ENCODE peak calls at places on chromosome 22, in eight cellular contexts. A is suprapubic skin, H is GM12878, Z is transverse colon, L is sigmoid colon, C is HepG2, K is stomach, X is K562. R is an unnamed sample.
A peak's percentile ranks its signal among the peaks of the same experiment; 100 is the strongest.

GRCh38 chr22:41902932-41903421 is 11.9 kb downstream of the SHISA8 start:
- DNase-seq in A (no peak), H (no peak), Z (no peak), L (no peak), C (no peak), K (peak; percentile 96), X (no peak), R (no peak)

GRCh38 chr22:37304595-37305343 is 22.5 kb downstream of the CYTH4 start:
- DNase-seq in A (no peak), H (no peak), Z (no peak), L (no peak), C (peak; percentile 22), K (no peak), X (peak; percentile 44), R (no peak)

GRCh38 chr22:49869091-49869830 is 15.6 kb downstream of the ZBED4 start:
- DNase-seq in A (no peak), H (no peak), Z (no peak), L (no peak), C (no peak), K (no peak), X (no peak), R (no peak)

GRCh38 chr22:26380072-26380471 is 49.0 kb upstream of the ASPHD2 start:
- DNase-seq in A (no peak), H (no peak), Z (no peak), L (no peak), C (no peak), K (no peak), X (no peak), R (no peak)

GRCh38 chr22:31118046-31118820 is 4.5 kb upstream of the INPP5J start:
- DNase-seq in A (no peak), H (no peak), Z (no peak), L (no peak), C (no peak), K (no peak), X (no peak), R (no peak)

GRCh38 chr22:41359376-41359775 is 22.4 kb upstream of the TEF start:
- DNase-seq in A (no peak), H (no peak), Z (no peak), L (no peak), C (no peak), K (no peak), X (no peak), R (no peak)

GRCh38 chr22:48353116-48353947 is 1474.3 kb downstream of the BRD1 start:
- DNase-seq in A (peak; percentile 39), H (no peak), Z (no peak), L (peak; percentile 46), C (no peak), K (no peak), X (no peak), R (no peak)

GRCh38 chr22:28183078-28183870 is 264.2 kb upstream of the PITPNB start:
- DNase-seq in A (no peak), H (no peak), Z (no peak), L (no peak), C (no peak), K (peak; percentile 27), X (peak; percentile 4), R (no peak)

GRCh38 chr22:38422615-38423511 is 32.1 kb downstream of the KCNJ4 start:
- DNase-seq in A (no peak), H (no peak), Z (peak; percentile 38), L (no peak), C (no peak), K (no peak), X (peak; percentile 25), R (no peak)

GRCh38 chr22:36068776-36069344 is 40.2 kb upstream of the RBFOX2 start:
- DNase-seq in A (no peak), H (no peak), Z (no peak), L (no peak), C (no peak), K (no peak), X (no peak), R (no peak)

GRCh38 chr22:32322986-32323385 is 34.7 kb upstream of the RFPL3 start:
- DNase-seq in A (no peak), H (no peak), Z (no peak), L (no peak), C (no peak), K (peak; percentile 13), X (no peak), R (no peak)

GRCh38 chr22:43384863-43385262 is 27.0 kb upstream of the MPPED1 start:
- DNase-seq in A (no peak), H (no peak), Z (no peak), L (peak; percentile 52), C (no peak), K (no peak), X (no peak), R (no peak)

GRCh38 chr22:31279821-31280496 is 12.3 kb downstream of the PIK3IP1 start:
- DNase-seq in A (peak; percentile 17), H (no peak), Z (no peak), L (peak; percentile 28), C (no peak), K (no peak), X (no peak), R (no peak)

GRCh38 chr22:19597399-19597735 is 73.2 kb upstream of the CLDN5 start:
- DNase-seq in A (peak; percentile 53), H (no peak), Z (no peak), L (no peak), C (peak; percentile 32), K (no peak), X (no peak), R (no peak)
- TF ChIP-seq EP300 in A (no peak), H (no peak), Z (no peak), L (no peak), C (no peak), K (no peak), X (no peak), R (peak; percentile 58)

GRCh38 chr22:45877036-45877380 is 100.0 kb downstream of the WNT7B start:
- DNase-seq in A (no peak), H (no peak), Z (no peak), L (no peak), C (no peak), K (peak; percentile 17), X (no peak), R (no peak)

GRCh38 chr22:45878901-45879551 is 97.9 kb downstream of the WNT7B start:
- DNase-seq in A (peak; percentile 44), H (no peak), Z (no peak), L (peak; percentile 55), C (no peak), K (no peak), X (no peak), R (peak; percentile 17)

GRCh38 chr22:45879552-45879949 is 97.4 kb downstream of the WNT7B start:
- DNase-seq in A (peak; percentile 30), H (no peak), Z (no peak), L (peak; percentile 42), C (no peak), K (no peak), X (no peak), R (no peak)

GRCh38 chr22:45877651-45878050 is 99.3 kb downstream of the WNT7B start:
- DNase-seq in A (peak; percentile 39), H (no peak), Z (no peak), L (peak; percentile 48), C (no peak), K (peak; percentile 21), X (no peak), R (peak; percentile 8)

DNA sequence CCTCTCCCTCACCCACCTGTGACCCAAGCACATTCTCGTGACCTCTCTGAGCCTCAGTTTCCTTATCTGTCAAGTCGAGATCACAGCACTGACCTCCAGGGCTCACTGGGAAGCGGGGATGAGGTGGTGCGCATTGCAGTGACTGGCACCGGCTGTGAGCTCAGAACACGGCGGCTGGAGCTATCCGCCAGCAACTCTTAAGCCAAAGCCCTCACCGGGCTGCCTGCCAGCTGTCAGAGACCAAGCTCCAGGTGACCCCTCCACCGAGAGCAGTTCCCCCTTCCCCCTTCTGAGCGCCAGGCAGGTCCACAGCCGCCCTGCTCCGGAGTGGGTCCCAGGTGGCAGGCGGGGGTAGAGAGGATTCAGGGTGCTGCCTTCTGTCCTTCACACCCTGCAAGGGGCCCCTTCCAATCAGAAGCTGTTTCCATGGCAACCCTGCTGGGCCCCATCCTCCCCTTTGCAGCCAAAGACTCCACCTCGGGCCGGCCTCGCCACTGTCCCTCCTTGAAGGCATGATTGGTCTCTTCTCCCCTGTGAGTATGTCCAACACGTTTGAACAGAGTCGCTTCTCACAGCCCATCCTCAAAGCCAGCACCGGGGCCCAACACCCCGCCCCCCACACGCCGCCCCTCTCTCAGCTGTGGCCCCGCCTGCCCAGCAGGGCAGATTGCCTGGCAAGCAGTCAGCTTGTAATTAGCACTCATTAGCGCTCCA is 98.8 kb downstream of the WNT7B start:
- DNase-seq in A (peak; percentile 55), H (no peak), Z (peak; percentile 3), L (peak; percentile 58), C (no peak), K (no peak), X (no peak), R (peak; percentile 73)
- TF ChIP-seq POLR2AphosphoS5 in A (no peak), H (no peak), Z (no peak), L (no peak), C (no peak), K (no peak), X (no peak), R (no peak)

GRCh38 chr22:17161991-17162390 is 2.9 kb upstream of the HDHD5 start:
- DNase-seq in A (no peak), H (no peak), Z (no peak), L (no peak), C (no peak), K (no peak), X (no peak), R (no peak)

GRCh38 chr22:17158176-17158567 is 905 bp downstream of the HDHD5 start:
- DNase-seq in A (no peak), H (no peak), Z (no peak), L (no peak), C (no peak), K (no peak), X (no peak), R (no peak)

GRCh38 chr22:17157714-17158113 is 1.4 kb downstream of the HDHD5 start:
- DNase-seq in A (no peak), H (no peak), Z (no peak), L (no peak), C (no peak), K (no peak), X (no peak), R (no peak)

GRCh38 chr22:17158568-17159503 is at the start of gene HDHD5:
- DNase-seq in A (peak; percentile 93), H (no peak), Z (peak; percentile 94), L (peak; percentile 95), C (no peak), K (peak; percentile 93), X (peak; percentile 92), R (peak; percentile 99)

DNA sequence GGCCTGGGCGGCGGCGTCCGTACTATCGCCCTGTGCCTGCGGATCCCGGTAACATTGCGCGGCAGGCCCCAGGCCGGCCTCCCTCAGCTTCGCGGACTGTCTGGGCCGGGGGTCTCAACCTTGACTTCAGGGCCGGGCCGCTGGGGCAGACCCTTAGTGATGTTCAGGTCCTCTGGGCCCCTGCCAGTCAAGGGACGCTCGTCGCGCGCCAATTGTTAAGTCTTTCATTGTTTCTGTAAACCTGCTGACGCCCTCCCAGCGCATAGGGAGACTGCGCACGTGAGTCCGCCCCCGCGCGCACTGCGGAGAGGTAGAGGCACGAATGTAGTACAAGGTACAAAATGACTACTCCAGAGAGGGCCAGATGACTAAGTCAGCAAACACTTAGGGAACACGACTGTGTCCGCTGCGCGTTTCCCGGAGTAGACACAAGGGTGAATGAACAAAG is 451 bp upstream of the HDHD5 start:
- DNase-seq in A (peak; percentile 82), H (no peak), Z (peak; percentile 62), L (peak; percentile 82), C (no peak), K (peak; percentile 62), X (no peak), R (peak; percentile 49)
- TF ChIP-seq EP300 in A (no peak), H (no peak), Z (no peak), L (no peak), C (no peak), K (no peak), X (no peak), R (no peak)

GRCh38 chr22:20531154-20531403 is 23.7 kb downstream of the MED15 start:
- DNase-seq in A (no peak), H (no peak), Z (no peak), L (no peak), C (no peak), K (no peak), X (no peak), R (no peak)
- TF ChIP-seq POLR2AphosphoS5 in A (no peak), H (no peak), Z (no peak), L (no peak), C (no peak), K (no peak), X (peak; percentile 12), R (no peak)

R was measured in upper lobe of left lung.